ENCODE peak calls at places on chromosomes 1 and 21, in ten cellular contexts. W is H9, B is HCT116, D is mammary epithelial cell, O is fibroblast of lung, Y is PC-3, E is DND-41, I is MM.1S, X is neuronal stem cell, M is SK-N-SH. H is an unnamed sample.
A peak's percentile ranks its signal among the peaks of the same experiment; 100 is the strongest.

GRCh38 chr1:180291004-180291403 is 60.9 kb downstream of the LHX4 start:
- DNase-seq in D (no peak), O (peak; percentile 33), E (no peak), M (no peak), W (no peak), I (no peak), X (no peak), B (no peak), Y (peak; percentile 48), H (no peak)

GRCh38 chr1:90561926-90562325 is 155.2 kb downstream of the BARHL2 start:
- DNase-seq in D (no peak), I (no peak), M (no peak), X (no peak), W (peak; percentile 82), O (no peak), E (peak; percentile 86), B (no peak), Y (no peak), H (no peak)

GRCh38 chr1:38786040-38786436 is 73.5 kb downstream of the RRAGC start:
- DNase-seq in Y (no peak), X (no peak), O (no peak), B (peak; percentile 12), I (no peak), D (no peak), M (no peak), W (no peak), E (no peak), H (no peak)

GRCh38 chr1:234866007-234866866 is 256.3 kb upstream of the IRF2BP2 start:
- DNase-seq in I (no peak), M (no peak), E (no peak), Y (peak; percentile 46), X (no peak), W (no peak), B (peak; percentile 61), O (peak; percentile 92), D (peak; percentile 56), H (no peak)

GRCh38 chr1:245790441-245790840 is 635.7 kb downstream of the KIF26B start:
- DNase-seq in O (no peak), D (no peak), B (no peak), Y (no peak), M (no peak), X (no peak), W (no peak), E (no peak), I (no peak), H (no peak)

GRCh38 chr1:195979646-195980045 is 628.6 kb downstream of the KCNT2 start:
- DNase-seq in X (no peak), M (no peak), I (no peak), O (no peak), B (no peak), D (peak; percentile 30), Y (no peak), E (no peak), W (no peak), H (no peak)

GRCh38 chr1:94621392-94621791 is 79.8 kb upstream of the F3 start:
- DNase-seq in Y (peak; percentile 95), I (no peak), D (peak; percentile 95), X (no peak), W (no peak), M (peak; percentile 22), B (peak; percentile 73), E (no peak), O (no peak), H (peak; percentile 96)

GRCh38 chr1:9792156-9793042 is 31.4 kb downstream of the CLSTN1 start:
- DNase-seq in W (peak; percentile 82), E (no peak), I (no peak), B (no peak), M (peak; percentile 80), O (peak; percentile 24), D (no peak), Y (peak; percentile 21), X (no peak), H (no peak)

GRCh38 chr1:73943270-73943669 is 254.7 kb downstream of the LRRIQ3 start:
- DNase-seq in M (no peak), D (no peak), B (no peak), O (no peak), E (no peak), X (no peak), I (no peak), Y (peak; percentile 3), W (peak; percentile 36), H (no peak)

GRCh38 chr1:5947071-5947821 is 45.0 kb downstream of the NPHP4 start:
- DNase-seq in X (no peak), Y (no peak), W (peak; percentile 17), E (no peak), M (no peak), O (no peak), I (no peak), D (no peak), B (no peak), H (no peak)

GRCh38 chr1:110555807-110556470 is 37.0 kb upstream of the KCNA10 start:
- DNase-seq in W (peak; percentile 25), O (no peak), B (no peak), D (no peak), Y (no peak), I (no peak), M (peak; percentile 67), E (no peak), X (no peak), H (no peak)

GRCh38 chr1:66980745-66981367 is 56.1 kb downstream of the MIER1 start:
- DNase-seq in E (no peak), X (no peak), Y (peak; percentile 75), B (no peak), O (peak; percentile 23), I (no peak), M (no peak), D (peak; percentile 35), W (no peak), H (no peak)

GRCh38 chr1:241343956-241344355 is 13.0 kb downstream of the RGS7 start:
- DNase-seq in E (no peak), Y (peak; percentile 89), D (no peak), M (no peak), W (no peak), B (no peak), I (no peak), X (no peak), O (no peak), H (no peak)

GRCh38 chr1:93328809-93329477 is 16.8 kb upstream of the DR1 start:
- DNase-seq in E (no peak), W (no peak), B (no peak), M (peak; percentile 23), O (peak; percentile 72), Y (peak; percentile 11), I (peak; percentile 70), X (no peak), D (no peak), H (no peak)

GRCh38 chr1:8239039-8239305 is 78.9 kb upstream of the SLC45A1 start:
- DNase-seq in D (peak; percentile 58), I (no peak), B (peak; percentile 29), X (no peak), Y (peak; percentile 66), W (peak; percentile 48), E (no peak), M (no peak), O (peak; percentile 76), H (no peak)

GRCh38 chr1:209630383-209631219 is 21.6 kb downstream of the LAMB3 start:
- DNase-seq in B (no peak), X (no peak), D (no peak), Y (no peak), M (no peak), W (peak; percentile 72), I (no peak), O (no peak), E (no peak), H (no peak)

DNA sequence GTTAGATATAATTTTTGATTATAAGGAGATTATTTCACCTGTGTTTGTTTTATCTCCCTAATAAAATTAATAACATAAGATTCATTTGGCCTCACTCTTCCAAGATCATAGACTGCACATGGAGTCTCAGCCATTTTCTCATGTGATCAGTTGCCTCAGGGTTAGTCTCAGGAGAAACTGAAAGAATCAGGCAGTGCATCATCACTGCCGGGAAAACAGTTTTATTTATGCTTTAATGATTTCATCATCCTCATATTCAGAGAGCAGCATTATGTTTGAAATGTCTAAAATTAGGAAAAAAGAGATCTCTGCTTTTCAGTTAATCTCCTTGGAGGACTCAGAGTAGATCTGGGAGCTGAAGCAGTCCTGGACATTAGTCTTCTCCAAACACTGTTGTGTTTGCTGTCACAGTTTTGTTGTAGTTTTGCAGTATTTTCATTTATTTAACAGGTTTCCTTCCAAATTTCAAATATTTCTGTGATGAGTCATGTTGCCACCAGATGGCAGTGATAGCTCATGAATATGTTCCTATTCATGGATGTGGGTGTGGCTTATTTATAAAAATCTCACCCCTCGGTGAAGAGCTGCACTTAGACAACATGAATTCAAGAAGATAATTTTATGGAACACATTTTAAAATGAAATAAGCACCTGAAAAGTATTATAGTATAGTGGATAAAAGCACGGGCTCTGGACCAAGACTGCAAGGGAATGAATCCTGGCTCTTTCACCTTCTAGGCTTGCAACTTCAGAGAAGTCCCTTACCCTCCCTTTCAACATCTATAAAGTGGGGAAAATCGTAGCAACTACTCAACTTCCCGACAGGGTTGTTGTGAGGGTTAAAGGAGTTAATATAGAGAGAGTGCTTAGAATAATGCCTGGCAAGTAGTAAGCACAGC is 31.2 kb downstream of the CHD1L start:
- DNase-seq in X (peak; percentile 35), W (no peak), I (peak; percentile 73), E (peak; percentile 38), O (peak; percentile 93), D (peak; percentile 79), M (peak; percentile 54), Y (peak; percentile 92), B (peak; percentile 29), H (peak; percentile 25)
- H3K9ac ChIP-seq in X (no peak overlapping the region), W (no peak overlapping the region), I (no peak overlapping the region), E (no peak overlapping the region), O (peak overlapping the region; percentile 3), D (peak overlapping the region; percentile 1), M (peak overlapping the region; percentile 14), Y (no peak overlapping the region), B (no peak overlapping the region), H (peak overlapping the region; percentile 43)

GRCh38 chr21:31908106-31909031 is 35.5 kb downstream of the HUNK start:
- DNase-seq in X (no peak), D (no peak), B (no peak), I (no peak), M (no peak), W (peak; percentile 78), Y (peak; percentile 62), O (no peak), E (no peak), H (no peak)
- H2AFZ ChIP-seq in X (peak overlapping the region; percentile 45), D (no peak overlapping the region), B (no peak overlapping the region), I (no peak overlapping the region), M (no peak overlapping the region), W (no peak overlapping the region), Y (peak overlapping the region; percentile 70), O (no peak overlapping the region), E (no peak overlapping the region), H (peak overlapping the region; percentile 9)

DNA sequence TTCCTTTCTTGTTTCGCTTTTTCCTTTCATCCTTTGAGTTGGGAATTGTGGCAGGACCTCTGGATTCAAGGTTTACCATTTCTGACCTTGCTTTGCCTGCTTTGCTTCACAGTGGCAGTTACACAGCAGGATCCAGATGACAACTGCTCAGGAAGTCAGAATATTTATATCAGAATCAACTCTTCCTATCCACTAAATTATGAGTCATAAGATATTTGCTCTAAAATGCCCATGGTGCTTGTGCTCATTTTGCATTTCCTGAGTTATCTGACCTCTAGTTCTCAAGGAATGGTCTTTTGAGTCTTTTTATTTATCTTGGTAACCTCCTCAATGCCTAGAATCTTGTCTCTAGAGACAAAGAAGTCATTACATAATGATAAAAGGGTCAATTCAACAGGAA is 290.8 kb downstream of the LRRC7 start:
- DNase-seq in D (no peak), I (no peak), O (no peak), B (no peak), E (no peak), M (no peak), W (no peak), X (no peak), Y (no peak), H (no peak)
- H3K27ac ChIP-seq in D (no peak overlapping the region), I (no peak overlapping the region), O (no peak overlapping the region), B (no peak overlapping the region), E (no peak overlapping the region), M (no peak overlapping the region), W (no peak overlapping the region), X (no peak overlapping the region), Y (no peak overlapping the region), H (no peak overlapping the region)

GRCh38 chr1:205266584-205267305 is 39.0 kb downstream of the TMCC2 start:
- DNase-seq in I (no peak), B (no peak), D (no peak), M (no peak), X (no peak), O (no peak), Y (no peak), E (no peak), W (no peak), H (no peak)
- H3K9ac ChIP-seq in I (no peak overlapping the region), B (no peak overlapping the region), D (no peak overlapping the region), M (no peak overlapping the region), X (no peak overlapping the region), O (no peak overlapping the region), Y (no peak overlapping the region), E (no peak overlapping the region), W (no peak overlapping the region), H (no peak overlapping the region)